ENCODE peak calls at places on chromosomes 5 and 9, in five cellular contexts. R is neuronal stem cell, P is H1, O is mesenchymal stem cell, T is trophoblast cell. Q is an unnamed sample.

GRCh38 chr9:98922721-98923435 is 20.8 kb upstream of the COL15A1 start:
- DNase-seq in R (no peak), O (peak), P (no peak), T (no peak), Q (peak)

GRCh38 chr9:21434202-21435014 is 5.8 kb upstream of the IFNA1 start:
- DNase-seq in T (peak), R (no peak), P (peak), O (peak), Q (peak)

GRCh38 chr5:55868846-55869245 is 17.7 kb downstream of the IL31RA start:
- DNase-seq in O (peak), P (no peak), T (peak), R (no peak), Q (peak)

GRCh38 chr9:99948896-99949295 is 42.4 kb downstream of the STX17 start:
- DNase-seq in O (no peak), P (no peak), R (no peak), T (no peak), Q (no peak)

GRCh38 chr9:98924971-98925820 is 18.5 kb upstream of the COL15A1 start:
- DNase-seq in T (peak), O (peak), P (no peak), R (no peak), Q (no peak)

GRCh38 chr5:111747336-111747735 is 9.7 kb downstream of the NREP start:
- DNase-seq in O (no peak), P (no peak), R (no peak), T (no peak), Q (peak)

GRCh38 chr9:99451121-99451606 is 229.1 kb downstream of the SEC61B start:
- DNase-seq in O (no peak), R (no peak), P (no peak), T (peak), Q (no peak)

GRCh38 chr5:77282337-77283027 is 72.0 kb downstream of the PDE8B start:
- DNase-seq in O (no peak), R (no peak), T (peak), P (no peak), Q (peak)

GRCh38 chr5:32869216-32869615 is 158.1 kb downstream of the NPR3 start:
- DNase-seq in T (no peak), O (no peak), P (no peak), R (no peak), Q (peak)

GRCh38 chr9:95620296-95620695 is 103.5 kb upstream of the PTCH1 start:
- DNase-seq in O (no peak), P (no peak), T (no peak), R (no peak), Q (no peak)

GRCh38 chr5:173234129-173234793 is 745 bp downstream of the NKX2-5 start:
- DNase-seq in P (peak), T (no peak), O (peak), R (no peak), Q (no peak)

GRCh38 chr5:35198096-35198495 is 32.2 kb downstream of the PRLR start:
- DNase-seq in R (no peak), O (peak), P (no peak), T (no peak), Q (peak)

GRCh38 chr5:172163346-172163745 is 24.7 kb downstream of the STK10 start:
- DNase-seq in R (no peak), T (no peak), O (peak), P (no peak), Q (peak)

GRCh38 chr5:622946-623522 is 10.9 kb downstream of the CEP72 start:
- DNase-seq in O (no peak), P (no peak), R (no peak), T (no peak), Q (no peak)

GRCh38 chr9:93033541-93033940 is 25.0 kb upstream of the SUSD3 start:
- DNase-seq in P (no peak), T (no peak), R (no peak), O (no peak), Q (no peak)

GRCh38 chr9:93308158-93308602 is 124.2 kb downstream of the WNK2 start:
- DNase-seq in O (no peak), R (no peak), P (no peak), T (no peak), Q (no peak)

GRCh38 chr9:133727277-133727875 is 10.8 kb downstream of the SARDH start:
- DNase-seq in R (no peak), T (no peak), O (no peak), P (no peak), Q (no peak)

GRCh38 chr5:134141346-134142050 is 27.0 kb downstream of the TCF7 start:
- DNase-seq in T (no peak), O (peak), R (no peak), P (peak), Q (no peak)

GRCh38 chr9:132059351-132059750 is 20.3 kb downstream of the MED27 start:
- DNase-seq in O (no peak), R (no peak), P (no peak), T (no peak), Q (no peak)

GRCh38 chr5:31133488-31133887 is 60.0 kb upstream of the CDH6 start:
- DNase-seq in O (peak), P (no peak), R (no peak), T (no peak), Q (peak)

GRCh38 chr5:78547171-78547570 is 101.4 kb downstream of the LHFPL2 start:
- DNase-seq in O (peak), T (no peak), R (no peak), P (no peak), Q (peak)

GRCh38 chr9:33446507-33447403 is 638 bp downstream of the AQP3 start:
- DNase-seq in R (no peak), P (no peak), O (peak), T (peak), Q (peak)

GRCh38 chr5:39121922-39122321 is 47.7 kb upstream of the RICTOR start:
- DNase-seq in O (no peak), P (no peak), R (no peak), T (no peak), Q (no peak)

GRCh38 chr5:8907168-8907868 is 638.6 kb downstream of the SEMA5A start:
- DNase-seq in O (peak), P (no peak), R (no peak), T (no peak), Q (peak)

GRCh38 chr9:75878461-75878860 is 12.0 kb upstream of the PCSK5 start:
- DNase-seq in O (no peak), R (no peak), T (no peak), P (no peak), Q (no peak)

GRCh38 chr9:73996844-73997243 is 500.3 kb upstream of the RORB start:
- DNase-seq in T (no peak), R (no peak), P (no peak), O (no peak), Q (no peak)

GRCh38 chr9:37029776-37030590 is 4.1 kb downstream of the PAX5 start:
- DNase-seq in P (peak), R (no peak), T (no peak), O (no peak), Q (no peak)

GRCh38 chr5:85049020-85049419 is 664.3 kb upstream of the EDIL3 start:
- DNase-seq in R (peak), O (peak), T (peak), P (peak), Q (peak)

GRCh38 chr5:15539951-15540350 is 40.0 kb downstream of the FBXL7 start:
- DNase-seq in R (no peak), P (no peak), T (no peak), O (no peak), Q (peak)

GRCh38 chr5:154311362-154311761 is 120.8 kb downstream of the GALNT10 start:
- DNase-seq in R (no peak), P (no peak), T (peak), O (no peak), Q (no peak)

GRCh38 chr9:81819859-81820546 is 108.2 kb upstream of the SPATA31D4 start:
- DNase-seq in R (peak), P (no peak), T (no peak), O (no peak), Q (peak)

GRCh38 chr9:21996438-21996837 is 1.8 kb downstream of the CDKN2B-AS1 start:
- DNase-seq in R (no peak), O (peak), T (no peak), P (no peak), Q (no peak)

GRCh38 chr9:38232895-38233294 is 159.6 kb upstream of the ALDH1B1 start:
- DNase-seq in R (no peak), O (no peak), P (no peak), T (no peak), Q (no peak)

GRCh38 chr9:132813115-132813784 is 64.8 kb downstream of the AK8 start:
- DNase-seq in R (no peak), P (no peak), O (no peak), T (no peak), Q (no peak)

GRCh38 chr5:93791520-93791972 is 50.1 kb upstream of the POU5F2 start:
- DNase-seq in P (no peak), R (no peak), O (peak), T (no peak), Q (peak)

GRCh38 chr9:125843646-125844045 is 96.5 kb downstream of the PBX3 start:
- DNase-seq in O (no peak), R (no peak), T (no peak), P (no peak), Q (peak)
- H3K4me3 ChIP-seq in O (peak), R (no peak), T (no peak), P (no peak), Q (no peak)

DNA sequence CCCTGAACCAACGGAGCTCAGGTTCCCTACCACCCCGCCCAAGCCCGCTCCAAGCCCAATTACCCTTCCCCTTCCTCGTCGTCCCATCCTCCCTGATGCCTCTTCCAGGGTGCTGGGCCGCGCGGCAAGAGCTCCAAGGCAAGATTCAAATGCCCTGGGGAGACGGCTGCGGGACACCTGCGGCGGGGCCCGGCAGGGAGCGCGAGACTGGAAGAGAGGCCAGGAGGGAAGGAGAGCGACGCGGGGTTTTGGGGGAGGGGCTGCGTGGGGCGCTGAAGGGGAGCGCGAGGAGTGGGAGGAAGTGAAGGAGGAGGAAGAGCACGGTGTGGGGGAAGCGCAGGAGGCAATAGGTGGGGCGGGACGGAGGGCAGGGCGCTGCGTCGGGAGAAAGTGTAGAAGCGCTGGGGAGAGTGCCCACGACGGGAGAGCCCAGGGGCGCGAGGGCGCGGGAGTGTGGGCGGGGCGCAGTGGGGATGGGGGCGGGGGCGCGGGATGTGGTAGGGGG is 975 bp upstream of the NXNL2 start:
- DNase-seq in O (peak), P (peak), R (peak), T (peak), Q (peak)
- H3K14ac ChIP-seq in O (no peak), P (no peak), R (no peak), T (peak), Q (peak)

GRCh38 chr9:70924905-70925547 is 196.4 kb downstream of the TRPM3 start:
- DNase-seq in O (peak), P (no peak), T (peak), R (peak), Q (peak)
- H3K4me3 ChIP-seq in O (peak), P (no peak), T (no peak), R (no peak), Q (no peak)

GRCh38 chr9:128771094-128771721 is 519 bp downstream of the ZER1 start:
- DNase-seq in T (peak), R (no peak), O (peak), P (no peak), Q (peak)
- H3K14ac ChIP-seq in T (peak), R (no peak), O (no peak), P (no peak), Q (peak)

DNA sequence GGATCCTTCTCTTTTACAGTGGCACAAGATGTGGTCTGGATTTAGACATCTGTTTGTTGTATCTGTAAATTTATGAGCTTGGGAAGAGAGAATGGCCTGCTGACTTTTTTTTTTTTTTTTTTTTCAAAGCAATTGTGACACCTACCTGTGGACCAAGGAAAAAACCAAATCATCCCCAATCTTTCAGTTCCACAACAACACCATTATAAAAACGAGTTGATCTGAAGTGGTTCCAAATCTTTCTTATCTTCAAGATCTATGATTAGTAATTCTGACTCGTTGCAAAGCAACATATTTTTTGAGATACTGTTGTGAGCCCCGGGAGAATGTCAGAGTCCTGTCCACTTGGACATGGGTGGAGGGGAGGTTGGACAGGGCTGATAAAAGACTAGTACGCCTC is 4.8 kb downstream of the IRX2 start:
- DNase-seq in P (no peak), T (peak), O (no peak), R (no peak), Q (no peak)
- H3K4me3 ChIP-seq in P (no peak), T (no peak), O (peak), R (peak), Q (no peak)

GRCh38 chr5:165143727-165144210 is 1638.3 kb downstream of the MAT2B start:
- DNase-seq in T (no peak), R (no peak), O (no peak), P (no peak), Q (no peak)
- H3K14ac ChIP-seq in T (no peak), R (no peak), O (no peak), P (no peak), Q (no peak)

GRCh38 chr5:75320341-75320740 is 16.7 kb upstream of the HMGCR start:
- DNase-seq in O (peak), T (peak), R (no peak), P (no peak), Q (no peak)
- H3K4me3 ChIP-seq in O (no peak), T (no peak), R (no peak), P (no peak), Q (no peak)

GRCh38 chr5:127518319-127518621 is 830 bp downstream of the PRRC1 start:
- DNase-seq in P (no peak), T (no peak), R (no peak), O (peak), Q (peak)
- H3K14ac ChIP-seq in P (no peak), T (peak), R (peak), O (no peak), Q (peak)